ENCODE peak calls at places on chromosome 19, in four cellular contexts. One of them, this sample, is unnamed.

GRCh38 chr19:14088634-14089411 is 1.7 kb downstream of the SAMD1 start:
- DNase-seq in HFF-Myc: no peak
- DNase-seq in activated T-cell treated with anti-CD3 and anti-CD28 coated beads for 1 hour: no peak
- DNase-seq in stimulated activated naive CD4-positive, alpha-beta T cell: no peak
- DNase-seq in this sample: no peak

GRCh38 chr19:8083141-8083540 is 30.6 kb downstream of the CCL25 start:
- DNase-seq in HFF-Myc: no peak
- DNase-seq in activated T-cell treated with anti-CD3 and anti-CD28 coated beads for 1 hour: no peak
- DNase-seq in stimulated activated naive CD4-positive, alpha-beta T cell: no peak
- DNase-seq in this sample: no peak

GRCh38 chr19:11555246-11555645 is 3.8 kb downstream of the ELOF1 start:
- DNase-seq in HFF-Myc: no peak
- DNase-seq in activated T-cell treated with anti-CD3 and anti-CD28 coated beads for 1 hour: no peak
- DNase-seq in stimulated activated naive CD4-positive, alpha-beta T cell: no peak
- DNase-seq in this sample: no peak

GRCh38 chr19:39169143-39169810 is 27.5 kb upstream of the NCCRP1 start:
- DNase-seq in HFF-Myc: no peak
- DNase-seq in activated T-cell treated with anti-CD3 and anti-CD28 coated beads for 1 hour: no peak
- DNase-seq in stimulated activated naive CD4-positive, alpha-beta T cell: no peak
- DNase-seq in this sample: no peak

GRCh38 chr19:14556662-14557188 is 15.1 kb downstream of the NDUFB7 start:
- DNase-seq in HFF-Myc: no peak
- DNase-seq in activated T-cell treated with anti-CD3 and anti-CD28 coated beads for 1 hour: peak; percentile 66
- DNase-seq in stimulated activated naive CD4-positive, alpha-beta T cell: peak; percentile 66
- DNase-seq in this sample: peak; percentile 90

GRCh38 chr19:35154535-35155406 is at the start of gene FXYD5:
- DNase-seq in HFF-Myc: no peak
- DNase-seq in activated T-cell treated with anti-CD3 and anti-CD28 coated beads for 1 hour: peak; percentile 69
- DNase-seq in stimulated activated naive CD4-positive, alpha-beta T cell: peak; percentile 67
- DNase-seq in this sample: peak; percentile 91

GRCh38 chr19:39533791-39534190 is 1.1 kb upstream of the EID2B start:
- DNase-seq in HFF-Myc: no peak
- DNase-seq in activated T-cell treated with anti-CD3 and anti-CD28 coated beads for 1 hour: no peak
- DNase-seq in stimulated activated naive CD4-positive, alpha-beta T cell: no peak
- DNase-seq in this sample: no peak

GRCh38 chr19:19420570-19421301 is 15.3 kb downstream of the GATAD2A start:
- DNase-seq in HFF-Myc: no peak
- DNase-seq in activated T-cell treated with anti-CD3 and anti-CD28 coated beads for 1 hour: no peak
- DNase-seq in stimulated activated naive CD4-positive, alpha-beta T cell: no peak
- DNase-seq in this sample: peak; percentile 51

GRCh38 chr19:51749979-51750378 is 1.7 kb downstream of the FPR1 start:
- DNase-seq in HFF-Myc: no peak
- DNase-seq in activated T-cell treated with anti-CD3 and anti-CD28 coated beads for 1 hour: no peak
- DNase-seq in stimulated activated naive CD4-positive, alpha-beta T cell: no peak
- DNase-seq in this sample: no peak

GRCh38 chr19:3189702-3190469 is 4.2 kb downstream of the NCLN start:
- DNase-seq in HFF-Myc: no peak
- DNase-seq in activated T-cell treated with anti-CD3 and anti-CD28 coated beads for 1 hour: no peak
- DNase-seq in stimulated activated naive CD4-positive, alpha-beta T cell: no peak
- DNase-seq in this sample: peak; percentile 76

GRCh38 chr19:3656073-3656746 is 29.6 kb upstream of the CACTIN start:
- DNase-seq in HFF-Myc: peak; percentile 64
- DNase-seq in activated T-cell treated with anti-CD3 and anti-CD28 coated beads for 1 hour: no peak
- DNase-seq in stimulated activated naive CD4-positive, alpha-beta T cell: no peak
- DNase-seq in this sample: no peak

GRCh38 chr19:32675720-32676185 is at the start of gene RGS9BP:
- DNase-seq in HFF-Myc: no peak
- DNase-seq in activated T-cell treated with anti-CD3 and anti-CD28 coated beads for 1 hour: peak; percentile 49
- DNase-seq in stimulated activated naive CD4-positive, alpha-beta T cell: peak; percentile 77
- DNase-seq in this sample: peak; percentile 94

GRCh38 chr19:6556480-6556879 is 25.7 kb downstream of the TNFSF9 start:
- DNase-seq in HFF-Myc: no peak
- DNase-seq in activated T-cell treated with anti-CD3 and anti-CD28 coated beads for 1 hour: no peak
- DNase-seq in stimulated activated naive CD4-positive, alpha-beta T cell: no peak
- DNase-seq in this sample: no peak

GRCh38 chr19:38975214-38975860 is at the start of gene FBXO17:
- DNase-seq in HFF-Myc: no peak
- DNase-seq in activated T-cell treated with anti-CD3 and anti-CD28 coated beads for 1 hour: no peak
- DNase-seq in stimulated activated naive CD4-positive, alpha-beta T cell: no peak
- DNase-seq in this sample: peak; percentile 85

GRCh38 chr19:31676271-31677004 is 327.2 kb upstream of the TSHZ3 start:
- DNase-seq in HFF-Myc: no peak
- DNase-seq in activated T-cell treated with anti-CD3 and anti-CD28 coated beads for 1 hour: no peak
- DNase-seq in stimulated activated naive CD4-positive, alpha-beta T cell: no peak
- DNase-seq in this sample: no peak

GRCh38 chr19:43662487-43662886 is 7.5 kb downstream of the PLAUR start:
- DNase-seq in HFF-Myc: no peak
- DNase-seq in activated T-cell treated with anti-CD3 and anti-CD28 coated beads for 1 hour: no peak
- DNase-seq in stimulated activated naive CD4-positive, alpha-beta T cell: no peak
- DNase-seq in this sample: no peak

GRCh38 chr19:35037716-35038622 is 3.6 kb upstream of the HPN start:
- DNase-seq in HFF-Myc: no peak
- DNase-seq in activated T-cell treated with anti-CD3 and anti-CD28 coated beads for 1 hour: no peak
- DNase-seq in stimulated activated naive CD4-positive, alpha-beta T cell: no peak
- DNase-seq in this sample: no peak

GRCh38 chr19:3210347-3211017 is 14.0 kb upstream of the CELF5 start:
- DNase-seq in HFF-Myc: peak; percentile 10
- DNase-seq in activated T-cell treated with anti-CD3 and anti-CD28 coated beads for 1 hour: peak; percentile 71
- DNase-seq in stimulated activated naive CD4-positive, alpha-beta T cell: peak; percentile 56
- DNase-seq in this sample: no peak

GRCh38 chr19:32363632-32364031 is 18.2 kb downstream of the ZNF507 start:
- DNase-seq in HFF-Myc: no peak
- DNase-seq in activated T-cell treated with anti-CD3 and anti-CD28 coated beads for 1 hour: no peak
- DNase-seq in stimulated activated naive CD4-positive, alpha-beta T cell: no peak
- DNase-seq in this sample: no peak

GRCh38 chr19:44476559-44477408 is 23.5 kb downstream of the ZNF180 start:
- DNase-seq in HFF-Myc: no peak
- DNase-seq in activated T-cell treated with anti-CD3 and anti-CD28 coated beads for 1 hour: no peak
- DNase-seq in stimulated activated naive CD4-positive, alpha-beta T cell: peak; percentile 40
- DNase-seq in this sample: no peak

GRCh38 chr19:29328586-29328985 is 115.6 kb upstream of the UQCRFS1 start:
- DNase-seq in HFF-Myc: no peak
- DNase-seq in activated T-cell treated with anti-CD3 and anti-CD28 coated beads for 1 hour: no peak
- DNase-seq in stimulated activated naive CD4-positive, alpha-beta T cell: no peak
- DNase-seq in this sample: no peak

GRCh38 chr19:3005345-3005744 is 23.7 kb downstream of the TLE2 start:
- DNase-seq in HFF-Myc: no peak
- DNase-seq in activated T-cell treated with anti-CD3 and anti-CD28 coated beads for 1 hour: no peak
- DNase-seq in stimulated activated naive CD4-positive, alpha-beta T cell: no peak
- DNase-seq in this sample: no peak

GRCh38 chr19:16944626-16945363 is 56.0 kb downstream of the F2RL3 start:
- DNase-seq in HFF-Myc: no peak
- DNase-seq in activated T-cell treated with anti-CD3 and anti-CD28 coated beads for 1 hour: no peak
- DNase-seq in stimulated activated naive CD4-positive, alpha-beta T cell: no peak
- DNase-seq in this sample: peak; percentile 55

GRCh38 chr19:54893406-54893805 is 12.5 kb upstream of the NCR1 start:
- DNase-seq in HFF-Myc: no peak
- DNase-seq in activated T-cell treated with anti-CD3 and anti-CD28 coated beads for 1 hour: no peak
- DNase-seq in stimulated activated naive CD4-positive, alpha-beta T cell: no peak
- DNase-seq in this sample: no peak

GRCh38 chr19:31269425-31270127 is 79.7 kb downstream of the TSHZ3 start:
- DNase-seq in HFF-Myc: no peak
- DNase-seq in activated T-cell treated with anti-CD3 and anti-CD28 coated beads for 1 hour: no peak
- DNase-seq in stimulated activated naive CD4-positive, alpha-beta T cell: no peak
- DNase-seq in this sample: peak; percentile 81

GRCh38 chr19:1266116-1266817 is 2.9 kb upstream of the CIRBP start:
- DNase-seq in HFF-Myc: peak; percentile 30
- DNase-seq in activated T-cell treated with anti-CD3 and anti-CD28 coated beads for 1 hour: peak; percentile 75
- DNase-seq in stimulated activated naive CD4-positive, alpha-beta T cell: peak; percentile 74
- DNase-seq in this sample: peak; percentile 97

GRCh38 chr19:489418-490196 is 6.7 kb upstream of the MADCAM1 start:
- DNase-seq in HFF-Myc: no peak
- DNase-seq in activated T-cell treated with anti-CD3 and anti-CD28 coated beads for 1 hour: no peak
- DNase-seq in stimulated activated naive CD4-positive, alpha-beta T cell: peak; percentile 48
- DNase-seq in this sample: no peak

GRCh38 chr19:11152318-11153062 is 3.1 kb downstream of the SPC24 start:
- DNase-seq in HFF-Myc: no peak
- DNase-seq in activated T-cell treated with anti-CD3 and anti-CD28 coated beads for 1 hour: no peak
- DNase-seq in stimulated activated naive CD4-positive, alpha-beta T cell: no peak
- DNase-seq in this sample: peak; percentile 85

GRCh38 chr19:35362261-35363000 is 4.2 kb downstream of the FFAR3 start:
- DNase-seq in HFF-Myc: no peak
- DNase-seq in activated T-cell treated with anti-CD3 and anti-CD28 coated beads for 1 hour: no peak
- DNase-seq in stimulated activated naive CD4-positive, alpha-beta T cell: no peak
- DNase-seq in this sample: no peak

GRCh38 chr19:1169921-1170885 is 3.9 kb downstream of the SBNO2 start:
- DNase-seq in HFF-Myc: no peak
- DNase-seq in activated T-cell treated with anti-CD3 and anti-CD28 coated beads for 1 hour: no peak
- DNase-seq in stimulated activated naive CD4-positive, alpha-beta T cell: no peak
- DNase-seq in this sample: peak; percentile 74

GRCh38 chr19:38391911-38392464 is 3.5 kb downstream of the SPRED3 start:
- DNase-seq in HFF-Myc: no peak
- DNase-seq in activated T-cell treated with anti-CD3 and anti-CD28 coated beads for 1 hour: no peak
- DNase-seq in stimulated activated naive CD4-positive, alpha-beta T cell: no peak
- DNase-seq in this sample: no peak

GRCh38 chr19:38511074-38511708 is 77.7 kb downstream of the RYR1 start:
- DNase-seq in HFF-Myc: no peak
- DNase-seq in activated T-cell treated with anti-CD3 and anti-CD28 coated beads for 1 hour: no peak
- DNase-seq in stimulated activated naive CD4-positive, alpha-beta T cell: no peak
- DNase-seq in this sample: no peak

GRCh38 chr19:16566161-16566560 is 6.1 kb downstream of the SLC35E1 start:
- DNase-seq in HFF-Myc: no peak
- DNase-seq in activated T-cell treated with anti-CD3 and anti-CD28 coated beads for 1 hour: peak; percentile 67
- DNase-seq in stimulated activated naive CD4-positive, alpha-beta T cell: peak; percentile 90
- DNase-seq in this sample: peak; percentile 81

GRCh38 chr19:45906221-45906620 is 3.8 kb upstream of the MYPOP start:
- DNase-seq in HFF-Myc: no peak
- DNase-seq in activated T-cell treated with anti-CD3 and anti-CD28 coated beads for 1 hour: no peak
- DNase-seq in stimulated activated naive CD4-positive, alpha-beta T cell: no peak
- DNase-seq in this sample: no peak

GRCh38 chr19:10134040-10134439 is 14.3 kb upstream of the EIF3G start:
- DNase-seq in HFF-Myc: no peak
- DNase-seq in activated T-cell treated with anti-CD3 and anti-CD28 coated beads for 1 hour: no peak
- DNase-seq in stimulated activated naive CD4-positive, alpha-beta T cell: no peak
- DNase-seq in this sample: no peak

GRCh38 chr19:29265436-29265835 is 52.5 kb upstream of the UQCRFS1 start:
- DNase-seq in HFF-Myc: no peak
- DNase-seq in activated T-cell treated with anti-CD3 and anti-CD28 coated beads for 1 hour: no peak
- DNase-seq in stimulated activated naive CD4-positive, alpha-beta T cell: no peak
- DNase-seq in this sample: no peak